ENCODE peak calls at places on chromosomes 7 and 10, in eight cellular contexts. C, I, B, R, K, Z, H and Y are unnamed samples.

GRCh38 chr7:139075031-139075652 is 34.4 kb downstream of the ZC3HAV1 start:
- DNase-seq in I (peak), Z (peak), R (peak), K (peak), B (peak), H (peak), C (peak), Y (peak)

GRCh38 chr10:43162604-43163003 is 24.4 kb downstream of the CSGALNACT2 start:
- DNase-seq in R (no peak), K (no peak), C (no peak), H (no peak), Z (no peak), I (no peak), B (no peak), Y (no peak)

GRCh38 chr7:91263359-91264082 is 712 bp upstream of the FZD1 start:
- DNase-seq in H (no peak), B (peak), I (no peak), Z (no peak), R (peak), C (no peak), K (peak), Y (peak)

GRCh38 chr10:85971494-85971893 is 395.1 kb downstream of the GRID1 start:
- DNase-seq in H (no peak), K (no peak), Z (no peak), B (no peak), C (no peak), R (no peak), I (no peak), Y (no peak)

GRCh38 chr10:6023661-6024333 is 38.4 kb downstream of the IL2RA start:
- DNase-seq in Z (no peak), R (no peak), K (no peak), C (peak), H (no peak), B (peak), I (no peak), Y (no peak)

GRCh38 chr10:110481948-110482347 is 15.8 kb upstream of the DUSP5 start:
- DNase-seq in C (no peak), K (no peak), H (no peak), I (no peak), R (no peak), B (no peak), Z (peak), Y (no peak)

GRCh38 chr7:90178592-90179279 is 24.5 kb downstream of the STEAP1 start:
- DNase-seq in I (peak), C (peak), Z (peak), R (no peak), K (peak), H (peak), B (no peak), Y (no peak)

GRCh38 chr10:35433851-35434426 is 97.6 kb downstream of the CCNY start:
- DNase-seq in B (no peak), I (peak), K (no peak), C (no peak), Z (peak), H (no peak), R (no peak), Y (no peak)

GRCh38 chr7:20064974-20065862 is 152.0 kb downstream of the MACC1 start:
- DNase-seq in R (no peak), B (no peak), C (peak), K (peak), I (peak), H (peak), Z (peak), Y (no peak)

GRCh38 chr10:6045600-6046457 is 16.3 kb downstream of the IL2RA start:
- DNase-seq in R (no peak), H (no peak), C (no peak), K (no peak), I (no peak), Z (no peak), B (peak), Y (no peak)

GRCh38 chr10:21511931-21512330 is 13.6 kb downstream of the SKIDA1 start:
- DNase-seq in C (no peak), I (no peak), B (no peak), K (no peak), H (no peak), R (no peak), Z (no peak), Y (no peak)

GRCh38 chr10:130982802-130983201 is 328.7 kb downstream of the TCERG1L start:
- DNase-seq in B (no peak), I (no peak), R (no peak), H (no peak), C (no peak), Z (no peak), K (no peak), Y (no peak)

GRCh38 chr10:83983578-83984255 is 155.6 kb upstream of the GHITM start:
- DNase-seq in K (peak), Z (no peak), R (no peak), H (no peak), I (peak), B (no peak), C (peak), Y (peak)

GRCh38 chr7:40566879-40567278 is 432.1 kb downstream of the SUGCT start:
- DNase-seq in I (no peak), C (no peak), H (no peak), Z (no peak), R (no peak), B (no peak), K (no peak), Y (no peak)

GRCh38 chr7:98000356-98000755 is 10.4 kb upstream of the OCM2 start:
- DNase-seq in Z (no peak), R (no peak), C (no peak), H (no peak), B (no peak), I (no peak), K (no peak), Y (no peak)

GRCh38 chr10:124588736-124589451 is 127.3 kb downstream of the LHPP start:
- DNase-seq in C (peak), R (peak), Z (peak), H (no peak), B (no peak), I (peak), K (peak), Y (peak)

GRCh38 chr7:127803626-127804025 is 151.6 kb downstream of the SND1 start:
- DNase-seq in R (no peak), C (peak), H (no peak), I (no peak), Z (peak), K (no peak), B (no peak), Y (no peak)

GRCh38 chr7:106583133-106583532 is 77.8 kb downstream of the CCDC71L start:
- DNase-seq in B (no peak), Z (peak), H (no peak), I (peak), K (no peak), C (peak), R (no peak), Y (no peak)

GRCh38 chr7:43110790-43111362 is 1.6 kb upstream of the HECW1 start:
- DNase-seq in C (peak), Z (no peak), K (no peak), R (no peak), B (no peak), I (no peak), H (no peak), Y (no peak)

GRCh38 chr10:78864761-78865517 is 203.8 kb upstream of the ZMIZ1 start:
- DNase-seq in H (no peak), R (no peak), I (no peak), B (peak), Z (no peak), K (no peak), C (no peak), Y (no peak)

GRCh38 chr7:44956157-44956766 is 22.6 kb downstream of the MYO1G start:
- DNase-seq in B (peak), H (no peak), Z (no peak), C (no peak), I (no peak), R (no peak), K (no peak), Y (no peak)

GRCh38 chr7:82623812-82624211 is 180.2 kb upstream of the CACNA2D1 start:
- DNase-seq in R (no peak), I (peak), Z (peak), B (no peak), H (no peak), K (no peak), C (peak), Y (no peak)

GRCh38 chr7:108838143-108838542 is 268.5 kb downstream of the DNAJB9 start:
- DNase-seq in H (no peak), K (no peak), I (no peak), C (no peak), R (no peak), Z (no peak), B (no peak), Y (no peak)

GRCh38 chr7:136997735-136998134 is 129.3 kb downstream of the CHRM2 start:
- DNase-seq in Z (no peak), R (no peak), K (no peak), C (no peak), B (no peak), I (no peak), H (no peak), Y (no peak)

GRCh38 chr10:123778719-123779118 is 112.6 kb downstream of the GPR26 start:
- DNase-seq in K (no peak), Z (no peak), C (no peak), B (peak), I (no peak), R (no peak), H (no peak), Y (no peak)

GRCh38 chr10:22624289-22624738 is 90.1 kb downstream of the PIP4K2A start:
- DNase-seq in R (no peak), H (no peak), Z (peak), I (peak), C (peak), B (no peak), K (no peak), Y (no peak)

GRCh38 chr7:68243128-68243527 is 1246.5 kb downstream of the TYW1 start:
- DNase-seq in C (no peak), Z (no peak), R (no peak), I (no peak), H (no peak), K (no peak), B (no peak), Y (no peak)

GRCh38 chr7:665751-666453 is 60.6 kb upstream of the DNAAF5 start:
- DNase-seq in C (peak), R (peak), B (no peak), I (peak), K (no peak), H (no peak), Z (no peak), Y (no peak)

GRCh38 chr7:346116-346898 is 56.3 kb downstream of the FOXL3 start:
- DNase-seq in I (no peak), B (no peak), C (no peak), Z (no peak), R (no peak), H (no peak), K (no peak), Y (no peak)

GRCh38 chr10:103967433-103968142 is 648 bp downstream of the SLK start:
- DNase-seq in R (peak), I (no peak), H (peak), C (peak), B (no peak), K (no peak), Z (peak), Y (peak)

GRCh38 chr7:25759748-25760147 is 392.2 kb upstream of the NFE2L3 start:
- DNase-seq in K (no peak), H (no peak), C (no peak), B (no peak), Z (no peak), I (no peak), R (no peak), Y (no peak)

GRCh38 chr7:94511763-94512162 is 2.2 kb downstream of the CASD1 start:
- DNase-seq in R (no peak), I (peak), K (no peak), B (no peak), C (no peak), Z (peak), H (no peak), Y (no peak)

GRCh38 chr10:88209837-88210552 is 346.6 kb downstream of the PTEN start:
- DNase-seq in C (peak), I (peak), B (no peak), H (no peak), Z (peak), K (no peak), R (no peak), Y (no peak)

GRCh38 chr7:7317850-7318249 is 135.5 kb downstream of the C1GALT1 start:
- DNase-seq in C (no peak), K (no peak), B (no peak), H (no peak), I (no peak), R (no peak), Z (no peak), Y (no peak)

GRCh38 chr10:116826803-116827202 is 22.5 kb upstream of the ENO4 start:
- DNase-seq in R (no peak), K (no peak), C (peak), B (no peak), H (no peak), I (peak), Z (no peak), Y (no peak)

GRCh38 chr10:119517235-119518141 is 25.0 kb downstream of the RGS10 start:
- DNase-seq in Z (no peak), B (peak), K (no peak), H (peak), I (peak), R (peak), C (peak), Y (no peak)

GRCh38 chr7:2269468-2270460 is 27.7 kb downstream of the NUDT1 start:
- DNase-seq in Z (peak), K (peak), H (no peak), C (peak), I (peak), B (no peak), R (no peak), Y (no peak)

GRCh38 chr10:68543004-68543918 is 15.9 kb upstream of the SLC25A16 start:
- DNase-seq in K (peak), Z (peak), H (no peak), R (no peak), I (peak), C (peak), B (no peak), Y (no peak)

GRCh38 chr10:69640196-69640980 is 10.3 kb downstream of the FAM241B start:
- DNase-seq in Z (no peak), I (peak), C (no peak), R (no peak), H (no peak), K (no peak), B (no peak), Y (no peak)

GRCh38 chr10:28668363-28669226 is 8.7 kb upstream of the BAMBI start:
- DNase-seq in Z (peak), C (no peak), I (peak), K (no peak), B (peak), R (peak), H (no peak), Y (peak)
- TF ChIP-seq CTCF in Z (no peak), C (no peak), I (no peak), K (no peak), B (no peak), R (no peak), H (no peak), Y (no peak)

GRCh38 chr7:142556745-142557144 is 192.5 kb upstream of the PRSS1 start:
- DNase-seq in K (peak), R (no peak), H (no peak), C (peak), B (peak), Z (peak), I (peak), Y (no peak)
- TF ChIP-seq CTCF in K (no peak), R (no peak), H (no peak), C (peak), B (no peak), Z (peak), I (peak), Y (no peak)

GRCh38 chr7:151736403-151736909 is 140.5 kb downstream of the PRKAG2 start:
- DNase-seq in K (peak), I (peak), Z (peak), B (peak), R (no peak), C (peak), H (no peak), Y (peak)
- TF ChIP-seq CTCF in K (peak), I (peak), Z (peak), B (no peak), R (no peak), C (peak), H (no peak), Y (no peak)

DNA sequence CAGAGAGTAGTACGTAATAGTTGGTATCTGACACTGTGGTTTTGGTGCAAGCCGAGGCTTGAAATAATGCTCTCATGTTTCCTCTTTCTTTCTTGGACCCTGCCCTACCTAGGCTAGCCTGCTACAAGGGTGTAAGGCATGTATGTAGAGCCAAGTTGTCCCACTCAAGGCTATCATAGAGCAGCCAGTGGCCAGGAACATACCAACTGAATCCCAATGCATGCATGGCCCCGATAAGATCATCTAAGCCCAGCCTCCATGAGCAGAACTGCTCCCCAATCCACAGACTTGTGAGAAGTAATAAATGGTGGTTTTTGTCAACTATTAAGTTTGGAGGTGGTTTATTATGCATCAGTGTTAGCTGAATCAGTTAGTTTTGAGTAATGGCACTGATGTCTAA is 250.2 kb downstream of the SH2D4B start:
- DNase-seq in Z (no peak), B (no peak), K (no peak), H (no peak), R (no peak), I (no peak), C (no peak), Y (no peak)
- TF ChIP-seq CTCF in Z (no peak), B (no peak), K (no peak), H (no peak), R (no peak), I (no peak), C (no peak), Y (no peak)

GRCh38 chr7:55066938-55067337 is 48.1 kb downstream of the EGFR start:
- DNase-seq in K (no peak), H (no peak), Z (no peak), R (no peak), C (no peak), I (no peak), B (no peak), Y (no peak)

GRCh38 chr7:55065079-55065478 is 46.3 kb downstream of the EGFR start:
- DNase-seq in Z (peak), C (peak), B (no peak), I (peak), R (no peak), H (no peak), K (peak), Y (no peak)

GRCh38 chr7:55066479-55066878 is 47.7 kb downstream of the EGFR start:
- DNase-seq in I (peak), R (no peak), K (peak), B (no peak), C (peak), Z (no peak), H (no peak), Y (no peak)

GRCh38 chr7:55063633-55064032 is 44.8 kb downstream of the EGFR start:
- DNase-seq in K (peak), I (peak), B (no peak), C (peak), Z (no peak), R (no peak), H (no peak), Y (no peak)

GRCh38 chr7:55065511-55066229 is 46.9 kb downstream of the EGFR start:
- DNase-seq in K (peak), R (no peak), H (no peak), I (peak), C (peak), B (no peak), Z (peak), Y (peak)
- TF ChIP-seq CTCF in K (peak), R (no peak), H (no peak), I (peak), C (peak), B (no peak), Z (peak), Y (no peak)